ENCODE peak calls at places on chromosomes 3 and 15, in five cellular contexts. One of them, this sample, is unnamed.

GRCh38 chr15:32700501-32701150 is 17.2 kb upstream of the GREM1 start:
- DNase-seq in ovary: no peak
- DNase-seq in lung: no peak
- DNase-seq in skeletal muscle cell: no peak
- DNase-seq in HFFc6: peak
- DNase-seq in this sample: no peak

GRCh38 chr3:160260587-160261270 is 35.5 kb downstream of the C3orf80 start:
- DNase-seq in lung: no peak
- DNase-seq in ovary: no peak
- DNase-seq in skeletal muscle cell: no peak
- DNase-seq in HFFc6: no peak
- DNase-seq in this sample: no peak

GRCh38 chr3:53074761-53075742 is 29.2 kb upstream of the SFMBT1 start:
- DNase-seq in HFFc6: no peak
- DNase-seq in lung: no peak
- DNase-seq in skeletal muscle cell: no peak
- DNase-seq in ovary: no peak
- DNase-seq in this sample: no peak

GRCh38 chr3:43894176-43895049 is 203.7 kb downstream of the ABHD5 start:
- DNase-seq in skeletal muscle cell: peak
- DNase-seq in HFFc6: no peak
- DNase-seq in ovary: peak
- DNase-seq in lung: no peak
- DNase-seq in this sample: peak

GRCh38 chr3:66898155-66898554 is 100.0 kb upstream of the KBTBD8 start:
- DNase-seq in lung: no peak
- DNase-seq in skeletal muscle cell: no peak
- DNase-seq in HFFc6: no peak
- DNase-seq in ovary: no peak
- DNase-seq in this sample: no peak

GRCh38 chr3:51280171-51280570 is 104.9 kb upstream of the MANF start:
- DNase-seq in ovary: no peak
- DNase-seq in lung: no peak
- DNase-seq in skeletal muscle cell: no peak
- DNase-seq in HFFc6: no peak
- DNase-seq in this sample: no peak

GRCh38 chr3:38275658-38276057 is 6.4 kb upstream of the SLC22A14 start:
- DNase-seq in lung: no peak
- DNase-seq in skeletal muscle cell: no peak
- DNase-seq in ovary: no peak
- DNase-seq in HFFc6: no peak
- DNase-seq in this sample: no peak

GRCh38 chr3:71585126-71585525 is 1.6 kb upstream of the FOXP1 start:
- DNase-seq in HFFc6: no peak
- DNase-seq in skeletal muscle cell: no peak
- DNase-seq in lung: no peak
- DNase-seq in ovary: peak
- DNase-seq in this sample: peak

GRCh38 chr3:189809583-189809982 is 178.4 kb downstream of the TP63 start:
- DNase-seq in HFFc6: no peak
- DNase-seq in skeletal muscle cell: no peak
- DNase-seq in lung: no peak
- DNase-seq in ovary: no peak
- DNase-seq in this sample: no peak

GRCh38 chr3:125322166-125322565 is 53.0 kb downstream of the ZNF148 start:
- DNase-seq in lung: no peak
- DNase-seq in skeletal muscle cell: peak
- DNase-seq in HFFc6: peak
- DNase-seq in ovary: no peak
- DNase-seq in this sample: peak

GRCh38 chr3:128054363-128054762 is 2.1 kb downstream of the SEC61A1 start:
- DNase-seq in lung: no peak
- DNase-seq in ovary: no peak
- DNase-seq in HFFc6: peak
- DNase-seq in skeletal muscle cell: no peak
- DNase-seq in this sample: no peak

GRCh38 chr3:131530374-131530773 is 27.6 kb upstream of the MRPL3 start:
- DNase-seq in HFFc6: no peak
- DNase-seq in skeletal muscle cell: no peak
- DNase-seq in ovary: no peak
- DNase-seq in lung: no peak
- DNase-seq in this sample: no peak

GRCh38 chr3:149701977-149702350 is 44.1 kb upstream of the WWTR1 start:
- DNase-seq in lung: no peak
- DNase-seq in ovary: no peak
- DNase-seq in HFFc6: no peak
- DNase-seq in skeletal muscle cell: no peak
- DNase-seq in this sample: no peak

GRCh38 chr15:77825143-77825542 is 192.4 kb upstream of the LINGO1 start:
- DNase-seq in lung: no peak
- DNase-seq in HFFc6: no peak
- DNase-seq in skeletal muscle cell: no peak
- DNase-seq in ovary: no peak
- DNase-seq in this sample: no peak

GRCh38 chr15:84883433-84883832 is 1.0 kb upstream of the SLC28A1 start:
- DNase-seq in ovary: no peak
- DNase-seq in skeletal muscle cell: no peak
- DNase-seq in lung: no peak
- DNase-seq in HFFc6: no peak
- DNase-seq in this sample: no peak

GRCh38 chr15:45612790-45613415 is 21.9 kb upstream of the SQOR start:
- DNase-seq in skeletal muscle cell: peak
- DNase-seq in lung: no peak
- DNase-seq in ovary: no peak
- DNase-seq in HFFc6: peak
- DNase-seq in this sample: no peak

GRCh38 chr15:74375303-74375693 is 7.9 kb upstream of the CYP11A1 start:
- DNase-seq in lung: peak
- DNase-seq in HFFc6: peak
- DNase-seq in skeletal muscle cell: no peak
- DNase-seq in ovary: peak
- DNase-seq in this sample: peak

GRCh38 chr3:132981746-132982145 is 56.4 kb upstream of the TMEM108 start:
- DNase-seq in HFFc6: no peak
- DNase-seq in skeletal muscle cell: no peak
- DNase-seq in ovary: no peak
- DNase-seq in lung: no peak
- DNase-seq in this sample: no peak

GRCh38 chr3:133535971-133536634 is 37.4 kb upstream of the CDV3 start:
- DNase-seq in HFFc6: peak
- DNase-seq in lung: no peak
- DNase-seq in ovary: no peak
- DNase-seq in skeletal muscle cell: peak
- DNase-seq in this sample: no peak

GRCh38 chr3:120864541-120864940 is 43.5 kb upstream of the STXBP5L start:
- DNase-seq in skeletal muscle cell: no peak
- DNase-seq in ovary: no peak
- DNase-seq in lung: no peak
- DNase-seq in HFFc6: no peak
- DNase-seq in this sample: no peak

GRCh38 chr15:78033864-78034263 is 43.6 kb downstream of the TBC1D2B start:
- DNase-seq in lung: no peak
- DNase-seq in skeletal muscle cell: no peak
- DNase-seq in HFFc6: no peak
- DNase-seq in ovary: no peak
- DNase-seq in this sample: no peak

GRCh38 chr15:67244966-67245478 is 9.4 kb downstream of the AAGAB start:
- DNase-seq in ovary: no peak
- DNase-seq in lung: no peak
- DNase-seq in skeletal muscle cell: no peak
- DNase-seq in HFFc6: no peak
- DNase-seq in this sample: no peak

GRCh38 chr3:40782086-40782721 is 257.4 kb downstream of the ZNF621 start:
- DNase-seq in lung: no peak
- DNase-seq in skeletal muscle cell: no peak
- DNase-seq in ovary: no peak
- DNase-seq in HFFc6: no peak
- DNase-seq in this sample: no peak

GRCh38 chr15:51403072-51403878 is 61.8 kb downstream of the GLDN start:
- DNase-seq in skeletal muscle cell: no peak
- DNase-seq in HFFc6: peak
- DNase-seq in lung: peak
- DNase-seq in ovary: no peak
- DNase-seq in this sample: peak

This sample was measured in G401.